ENCODE peak calls at places on chromosomes 6 and 20, in four cellular contexts. T is GM12878, P is HepG2, D is K562. A is an unnamed sample.

GRCh38 chr6:131840936-131841583 is 33.2 kb downstream of the ENPP1 start:
- DNase-seq in T (no peak), P (peak; percentile 27), D (no peak), A (no peak)

GRCh38 chr6:36129889-36130671 is at the start of gene MAPK13:
- DNase-seq in T (no peak), P (peak; percentile 25), D (no peak), A (no peak)

GRCh38 chr6:4776493-4776966 is 326 bp downstream of the CDYL start:
- DNase-seq in T (no peak), P (peak; percentile 22), D (peak; percentile 88), A (no peak)

GRCh38 chr6:125913864-125914351 is 42.7 kb upstream of the HINT3 start:
- DNase-seq in T (no peak), P (no peak), D (no peak), A (no peak)

GRCh38 chr6:137728386-137729349 is 138.4 kb upstream of the TNFAIP3 start:
- DNase-seq in T (no peak), P (peak; percentile 92), D (no peak), A (no peak)

GRCh38 chr6:168678177-168678576 is 237.2 kb downstream of the SMOC2 start:
- DNase-seq in T (no peak), P (no peak), D (no peak), A (no peak)

GRCh38 chr20:46883847-46884246 is 10.8 kb upstream of the EYA2 start:
- DNase-seq in T (no peak), P (no peak), D (no peak), A (no peak)

GRCh38 chr6:18147160-18147559 is 7.7 kb downstream of the TPMT start:
- DNase-seq in T (no peak), P (peak; percentile 58), D (no peak), A (no peak)

GRCh38 chr20:36315545-36316351 is 9.6 kb downstream of the DLGAP4 start:
- DNase-seq in T (no peak), P (no peak), D (no peak), A (no peak)

GRCh38 chr6:43334466-43335095 is 26.0 kb upstream of the CRIP3 start:
- DNase-seq in T (no peak), P (peak; percentile 66), D (peak; percentile 72), A (peak; percentile 21)

GRCh38 chr6:43086022-43086658 is 10.0 kb downstream of the PTK7 start:
- DNase-seq in T (peak; percentile 47), P (no peak), D (no peak), A (no peak)

GRCh38 chr20:11173936-11174335 is 500.1 kb upstream of the JAG1 start:
- DNase-seq in T (no peak), P (no peak), D (no peak), A (no peak)

GRCh38 chr6:166763606-166764472 is 136.8 kb upstream of the RPS6KA2 start:
- DNase-seq in T (no peak), P (no peak), D (no peak), A (peak; percentile 49)

GRCh38 chr20:24461848-24462247 is 7.6 kb upstream of the SYNDIG1 start:
- DNase-seq in T (no peak), P (no peak), D (no peak), A (no peak)

GRCh38 chr6:134416501-134417154 is 98.7 kb upstream of the SGK1 start:
- DNase-seq in T (no peak), P (no peak), D (no peak), A (no peak)

GRCh38 chr20:46219190-46219589 is 89.1 kb downstream of the CDH22 start:
- DNase-seq in T (no peak), P (no peak), D (no peak), A (no peak)

GRCh38 chr6:111207141-111207858 is 120.0 kb downstream of the SLC16A10 start:
- DNase-seq in T (no peak), P (no peak), D (no peak), A (no peak)

GRCh38 chr20:43761396-43762340 is 34.9 kb upstream of the GTSF1L start:
- DNase-seq in T (no peak), P (no peak), D (no peak), A (no peak)

GRCh38 chr6:71012871-71013456 is 56.1 kb upstream of the B3GAT2 start:
- DNase-seq in T (peak; percentile 12), P (peak; percentile 57), D (peak; percentile 57), A (no peak)

GRCh38 chr6:45710304-45710821 is 305.3 kb downstream of the CLIC5 start:
- DNase-seq in T (peak; percentile 62), P (no peak), D (no peak), A (no peak)
- TF ChIP-seq BRCA1 in T (no peak), P (no peak), D (no peak), A (no peak)

DNA sequence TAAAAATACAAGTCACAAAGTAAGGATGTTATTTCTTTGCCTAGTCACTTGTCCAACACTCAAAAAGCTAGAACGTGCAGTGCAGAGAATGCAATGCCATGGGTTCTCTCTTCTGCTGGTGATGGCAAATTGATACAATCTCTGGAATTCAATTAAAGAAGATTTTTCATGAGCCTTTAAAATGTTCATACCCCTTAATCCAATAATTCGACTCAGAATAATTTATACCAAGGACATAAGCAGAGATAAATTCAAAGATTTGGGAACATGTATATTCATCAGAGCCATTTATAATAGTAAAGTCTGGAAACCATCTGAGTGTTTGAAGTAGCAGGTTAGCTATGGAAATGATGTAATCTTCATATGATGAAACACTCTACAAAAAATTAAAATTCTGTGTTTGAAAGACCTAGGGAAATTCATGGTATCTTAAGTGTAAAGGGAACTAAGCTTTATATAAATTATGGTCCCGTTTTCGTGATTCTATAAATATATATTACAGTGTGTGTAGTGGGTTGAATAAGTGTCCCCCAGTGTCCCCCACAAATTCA is 2.8 kb upstream of the AGPAT4 start:
- DNase-seq in T (no peak), P (no peak), D (no peak), A (no peak)
- TF ChIP-seq USF2 in T (no peak), P (no peak), D (no peak), A (no peak)

GRCh38 chr6:169990095-169991030 is 238.9 kb downstream of the ERMARD start:
- DNase-seq in T (no peak), P (no peak), D (no peak), A (no peak)
- TF ChIP-seq BRCA1 in T (no peak), P (no peak), D (no peak), A (no peak)

GRCh38 chr20:3744806-3745685 is 12.6 kb downstream of the HSPA12B start:
- DNase-seq in T (no peak), P (peak; percentile 74), D (peak; percentile 97), A (peak; percentile 95)
- TF ChIP-seq USF2 in T (no peak), P (no peak), D (peak; percentile 17), A (no peak)